ENCODE peak calls at places on chromosomes 13 and 19, in nine cellular contexts. V is stimulated activated naive CD8-positive, alpha-beta T cell treated with anti-CD3 and anti-CD28 coated beads, Interleukin-15, Interleukin-2, amounts not matched to agents 100 U/mL and 50 U/mL, for 24 hours; J is Caco-2; W is PC-9; U is stimulated activated CD4-positive, alpha-beta T cell treated with anti-CD3 and anti-CD28 coated beads, Interleukin-2, amount 100 ng/mL, for 48 hours; I is iris pigment epithelial cell; N is effector CD4-positive, alpha-beta T cell; T is dermis blood vessel endothelial cell; O is T-helper 1 cell. Z is an unnamed sample.

GRCh38 chr19:8500158-8500557 is 2.3 kb downstream of the PRAM1 start:
- DNase-seq in J (no peak), N (no peak), U (no peak), O (no peak), T (no peak), V (no peak), I (peak), W (no peak), Z (no peak)

GRCh38 chr19:12994701-12995595 is at the start of gene NFIX:
- DNase-seq in I (peak), V (peak), J (no peak), N (peak), T (peak), W (no peak), O (peak), U (peak), Z (peak)

GRCh38 chr13:44715287-44716224 is 139.4 kb upstream of the TSC22D1 start:
- DNase-seq in U (no peak), J (no peak), I (no peak), N (no peak), V (no peak), W (no peak), O (no peak), T (no peak), Z (no peak)

GRCh38 chr19:16435238-16435911 is 36.4 kb downstream of the EPS15L1 start:
- DNase-seq in J (no peak), O (no peak), I (peak), V (no peak), N (no peak), W (no peak), U (no peak), T (peak), Z (no peak)

GRCh38 chr19:28468701-28469459 is 744.1 kb downstream of the UQCRFS1 start:
- DNase-seq in W (no peak), V (peak), O (no peak), T (no peak), J (no peak), I (no peak), N (no peak), U (no peak), Z (no peak)

GRCh38 chr19:54014920-54015560 is 23.6 kb downstream of the CACNG6 start:
- DNase-seq in O (no peak), N (no peak), I (no peak), V (no peak), W (no peak), T (no peak), U (no peak), J (no peak), Z (no peak)

GRCh38 chr19:911197-912033 is 1.6 kb downstream of the R3HDM4 start:
- DNase-seq in I (no peak), O (no peak), T (no peak), U (no peak), W (no peak), J (no peak), V (no peak), N (no peak), Z (no peak)

GRCh38 chr19:2199861-2200623 is 36.1 kb downstream of the PLEKHJ1 start:
- DNase-seq in T (no peak), O (no peak), I (no peak), W (no peak), V (no peak), J (no peak), U (no peak), N (no peak), Z (no peak)

GRCh38 chr13:37598572-37598971 is at the start of gene POSTN:
- DNase-seq in N (no peak), V (no peak), T (peak), I (peak), O (no peak), U (no peak), J (no peak), W (no peak), Z (no peak)

GRCh38 chr19:33905473-33905936 is 108.8 kb downstream of the KCTD15 start:
- DNase-seq in W (no peak), U (no peak), I (peak), V (no peak), N (no peak), J (no peak), O (no peak), T (peak), Z (no peak)

GRCh38 chr19:13597625-13598024 is 91.3 kb upstream of the CACNA1A start:
- DNase-seq in J (peak), U (peak), O (peak), T (peak), V (peak), I (peak), N (peak), W (peak), Z (no peak)

GRCh38 chr19:47735131-47735530 is 10.2 kb upstream of the NOP53 start:
- DNase-seq in N (no peak), J (peak), T (no peak), O (no peak), U (no peak), V (no peak), W (peak), I (no peak), Z (no peak)

GRCh38 chr13:102195566-102196462 is 206.0 kb downstream of the FGF14 start:
- DNase-seq in V (no peak), T (peak), U (no peak), O (no peak), J (no peak), N (no peak), I (peak), W (no peak), Z (no peak)

GRCh38 chr19:41323023-41323422 is 13.1 kb downstream of the CCDC97 start:
- DNase-seq in I (peak), T (peak), O (no peak), W (no peak), N (no peak), U (no peak), J (no peak), V (no peak), Z (no peak)

GRCh38 chr19:12884926-12885748 is 1.9 kb downstream of the KLF1 start:
- DNase-seq in N (peak), W (peak), J (peak), U (peak), I (peak), T (peak), O (peak), V (peak), Z (peak)

GRCh38 chr19:49142866-49143335 is 12.3 kb downstream of the HRC start:
- DNase-seq in O (no peak), W (peak), V (peak), I (peak), T (peak), J (peak), N (peak), U (peak), Z (peak)

GRCh38 chr19:40907968-40908735 is 26.1 kb upstream of the CYP2A7 start:
- DNase-seq in U (no peak), J (no peak), I (no peak), O (peak), W (no peak), N (peak), V (peak), T (no peak), Z (peak)

GRCh38 chr19:10935371-10936059 is 6.9 kb downstream of the TIMM29 start:
- DNase-seq in J (no peak), V (no peak), U (no peak), I (no peak), T (no peak), O (no peak), N (no peak), W (no peak), Z (no peak)

GRCh38 chr13:98599502-98600328 is 22.8 kb upstream of the STK24 start:
- DNase-seq in U (no peak), W (no peak), N (no peak), J (peak), T (no peak), I (no peak), V (no peak), O (no peak), Z (no peak)

GRCh38 chr19:39398297-39398864 is 7.2 kb downstream of the MED29 start:
- DNase-seq in O (no peak), N (peak), V (peak), I (peak), T (no peak), W (peak), J (peak), U (no peak), Z (no peak)

GRCh38 chr19:7988307-7988706 is 17.1 kb downstream of the ELAVL1 start:
- DNase-seq in O (no peak), N (no peak), W (peak), I (no peak), J (no peak), U (no peak), V (no peak), T (no peak), Z (no peak)

GRCh38 chr13:44169018-44169909 is 204.4 kb upstream of the SERP2 start:
- DNase-seq in J (no peak), V (no peak), N (no peak), I (no peak), O (no peak), W (no peak), U (no peak), T (no peak), Z (no peak)

GRCh38 chr13:80341771-80342271 is 895 bp upstream of the SPRY2 start:
- DNase-seq in O (no peak), N (no peak), T (peak), V (peak), J (peak), I (peak), U (no peak), W (no peak), Z (no peak)

GRCh38 chr19:41023193-41023592 is 32.1 kb downstream of the CYP2B6 start:
- DNase-seq in O (no peak), T (no peak), N (no peak), V (no peak), W (no peak), U (no peak), I (no peak), J (no peak), Z (no peak)

GRCh38 chr19:46704379-46705076 is 12.4 kb downstream of the PRKD2 start:
- DNase-seq in J (no peak), O (peak), U (peak), N (peak), T (peak), W (peak), I (no peak), V (peak), Z (peak)

GRCh38 chr13:38024431-38024830 is 154.9 kb upstream of the TRPC4 start:
- DNase-seq in W (no peak), J (no peak), I (peak), U (no peak), N (no peak), T (no peak), V (no peak), O (no peak), Z (no peak)

GRCh38 chr13:30870049-30870884 is 35.8 kb upstream of the MEDAG start:
- DNase-seq in U (peak), V (peak), J (peak), T (peak), O (no peak), W (peak), I (peak), N (no peak), Z (peak)

GRCh38 chr19:10888421-10888866 is 17.1 kb downstream of the CARM1 start:
- DNase-seq in W (no peak), N (no peak), V (no peak), T (no peak), U (no peak), O (no peak), I (no peak), J (no peak), Z (no peak)